ENCODE peak calls at places on chromosomes 11 and 22, in nine cellular contexts. V, F, L, Q, Z, M, I, T and H are unnamed samples.

GRCh38 chr11:68008381-68009337 is 1.5 kb upstream of the ALDH3B1 start:
- DNase-seq in V (no peak), F (peak; percentile 76), L (peak; percentile 46), Q (no peak), Z (peak; percentile 85), M (no peak), I (no peak), T (peak; percentile 21), H (no peak)

GRCh38 chr11:47607380-47607779 is 13.2 kb upstream of the C1QTNF4 start:
- DNase-seq in V (peak; percentile 30), F (peak; percentile 81), L (no peak), Q (peak; percentile 72), Z (no peak), M (no peak), I (no peak), T (no peak), H (peak; percentile 87)

GRCh38 chr11:17508306-17508705 is 31.7 kb upstream of the ABCC8 start:
- DNase-seq in V (no peak), F (no peak), L (no peak), Q (no peak), Z (no peak), M (no peak), I (no peak), T (no peak), H (no peak)

GRCh38 chr11:75189911-75190310 is 39.0 kb downstream of the SLCO2B1 start:
- DNase-seq in V (no peak), F (peak; percentile 75), L (no peak), Q (no peak), Z (no peak), M (no peak), I (no peak), T (no peak), H (no peak)

GRCh38 chr11:115930276-115930675 is 426.1 kb upstream of the CADM1 start:
- DNase-seq in V (no peak), F (peak; percentile 62), L (no peak), Q (no peak), Z (no peak), M (no peak), I (no peak), T (no peak), H (no peak)

GRCh38 chr11:86632499-86633269 is 39.7 kb downstream of the ME3 start:
- DNase-seq in V (peak; percentile 93), F (no peak), L (no peak), Q (no peak), Z (no peak), M (no peak), I (no peak), T (peak; percentile 33), H (peak; percentile 99)

GRCh38 chr11:88231894-88232482 is 56.7 kb upstream of the RAB38 start:
- DNase-seq in V (peak; percentile 34), F (no peak), L (no peak), Q (no peak), Z (no peak), M (no peak), I (peak; percentile 17), T (no peak), H (peak; percentile 61)

GRCh38 chr11:19232910-19233503 is 7.7 kb downstream of the E2F8 start:
- DNase-seq in V (peak; percentile 91), F (no peak), L (no peak), Q (no peak), Z (no peak), M (no peak), I (no peak), T (no peak), H (peak; percentile 65)

GRCh38 chr11:66579017-66579606 is 10.7 kb upstream of the CTSF start:
- DNase-seq in V (peak; percentile 56), F (peak; percentile 94), L (peak; percentile 79), Q (peak; percentile 80), Z (peak; percentile 90), M (peak; percentile 86), I (peak; percentile 72), T (peak; percentile 84), H (peak; percentile 65)

GRCh38 chr11:119339581-119340334 is 925 bp downstream of the C1QTNF5 start:
- DNase-seq in V (no peak), F (peak; percentile 91), L (peak; percentile 82), Q (peak; percentile 76), Z (peak; percentile 73), M (peak; percentile 48), I (no peak), T (peak; percentile 74), H (peak; percentile 42)

GRCh38 chr11:115580927-115581680 is 76.9 kb upstream of the CADM1 start:
- DNase-seq in V (peak; percentile 9), F (peak; percentile 84), L (peak; percentile 59), Q (no peak), Z (no peak), M (no peak), I (no peak), T (no peak), H (peak; percentile 35)

GRCh38 chr11:127843483-127844396 is 743.6 kb downstream of the ETS1 start:
- DNase-seq in V (peak; percentile 64), F (peak; percentile 88), L (peak; percentile 84), Q (peak; percentile 38), Z (peak; percentile 70), M (peak; percentile 48), I (peak; percentile 70), T (peak; percentile 37), H (peak; percentile 56)

GRCh38 chr11:102459393-102459792 is 6.8 kb upstream of the TMEM123 start:
- DNase-seq in V (no peak), F (no peak), L (no peak), Q (no peak), Z (no peak), M (no peak), I (no peak), T (no peak), H (no peak)

GRCh38 chr22:33851240-33851639 is 69.0 kb downstream of the LARGE1 start:
- DNase-seq in V (peak; percentile 31), F (no peak), L (no peak), Q (no peak), Z (no peak), M (no peak), I (no peak), T (no peak), H (no peak)

GRCh38 chr11:95698939-95699562 is 90.5 kb downstream of the FAM76B start:
- DNase-seq in V (peak; percentile 93), F (no peak), L (no peak), Q (no peak), Z (no peak), M (no peak), I (no peak), T (no peak), H (no peak)

GRCh38 chr11:43879789-43880639 is 617 bp upstream of the ALKBH3 start:
- DNase-seq in V (no peak), F (no peak), L (no peak), Q (no peak), Z (no peak), M (no peak), I (no peak), T (no peak), H (no peak)

GRCh38 chr22:35915477-35916013 is 113.1 kb downstream of the RBFOX2 start:
- DNase-seq in V (peak; percentile 80), F (no peak), L (no peak), Q (no peak), Z (no peak), M (no peak), I (no peak), T (no peak), H (peak; percentile 79)

DNA sequence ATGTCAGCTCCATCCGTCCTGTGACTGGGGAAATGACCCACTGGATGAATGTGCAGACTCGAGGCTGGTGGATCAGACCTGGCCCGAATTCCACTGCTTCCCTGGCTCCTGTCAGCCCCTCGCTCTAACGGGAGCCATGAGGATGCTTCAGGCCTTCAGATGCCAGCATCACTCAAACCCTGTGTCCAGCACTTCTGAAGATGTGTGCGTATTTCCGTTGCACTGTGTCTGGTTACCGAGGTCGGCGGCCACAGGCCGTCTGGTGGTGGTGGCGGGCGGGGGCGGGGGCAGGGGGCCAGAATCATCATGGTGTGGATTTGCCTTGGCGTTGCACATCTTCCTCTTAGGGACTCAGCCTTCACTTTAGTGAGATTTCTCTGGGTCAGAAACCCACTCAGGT is 13.4 kb downstream of the CRELD2 start:
- DNase-seq in V (no peak), F (no peak), L (no peak), Q (no peak), Z (no peak), M (no peak), I (no peak), T (no peak), H (no peak)
- H3K4me1 ChIP-seq in V (peaks cover 18% of the 10 kb centered on the region), F (peaks cover 13% of the 10 kb centered on the region), L (peaks cover 5% of the 10 kb centered on the region), Q (no peaks in the 10 kb centered on the region), Z (peaks cover 35% of the 10 kb centered on the region), M (peaks cover 42% of the 10 kb centered on the region), I (peaks cover 23% of the 10 kb centered on the region), T (peaks cover 13% of the 10 kb centered on the region), H (peaks cover 16% of the 10 kb centered on the region)

DNA sequence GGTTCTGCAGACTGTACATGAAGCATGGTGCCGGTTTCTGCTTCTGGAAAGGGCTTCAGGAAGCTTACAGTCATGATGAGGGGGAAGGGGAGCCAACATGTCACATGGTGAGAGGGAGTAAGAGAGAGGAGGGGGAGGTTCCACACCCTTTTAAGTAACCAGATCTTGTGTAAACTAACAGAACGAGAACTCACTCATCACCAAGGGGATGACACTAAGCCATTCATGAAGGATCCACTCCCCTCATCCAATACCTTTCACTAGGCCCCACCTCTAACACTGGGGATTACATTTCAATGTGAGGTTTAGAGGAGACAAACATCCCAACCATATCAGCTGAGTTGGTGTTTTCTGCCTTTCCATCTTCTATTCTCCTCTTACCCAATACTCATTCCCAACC is 83.5 kb downstream of the BDNF start:
- DNase-seq in V (no peak), F (no peak), L (no peak), Q (no peak), Z (no peak), M (no peak), I (no peak), T (no peak), H (no peak)
- H3K4me1 ChIP-seq in V (no peaks in the 10 kb centered on the region), F (no peaks in the 10 kb centered on the region), L (no peaks in the 10 kb centered on the region), Q (no peaks in the 10 kb centered on the region), Z (no peaks in the 10 kb centered on the region), M (no peaks in the 10 kb centered on the region), I (no peaks in the 10 kb centered on the region), T (no peaks in the 10 kb centered on the region), H (no peaks in the 10 kb centered on the region)

DNA sequence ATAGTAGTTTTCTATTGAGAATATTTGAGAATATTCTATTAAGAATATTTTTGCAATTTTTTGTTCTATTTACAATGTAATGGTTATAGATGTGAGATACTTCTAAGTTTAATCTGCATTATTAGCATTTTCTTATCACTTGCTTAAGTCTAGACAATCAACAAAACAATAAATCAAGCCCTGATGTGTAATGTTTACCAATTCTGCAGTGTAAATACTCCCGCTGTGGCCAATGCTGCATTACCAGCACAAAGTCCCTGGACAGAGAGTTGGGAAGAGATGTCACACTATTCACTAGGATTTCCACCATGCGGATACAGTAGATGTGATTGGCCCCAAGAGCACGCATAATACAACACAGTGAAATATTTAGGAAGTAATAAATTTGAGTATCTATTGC is 47.6 kb upstream of the GCAT start:
- DNase-seq in V (no peak), F (no peak), L (no peak), Q (no peak), Z (no peak), M (no peak), I (no peak), T (no peak), H (no peak)
- H3K4me1 ChIP-seq in V (peaks cover 31% of the 10 kb centered on the region), F (no peaks in the 10 kb centered on the region), L (no peaks in the 10 kb centered on the region), Q (no peaks in the 10 kb centered on the region), Z (no peaks in the 10 kb centered on the region), M (no peaks in the 10 kb centered on the region), I (no peaks in the 10 kb centered on the region), T (no peaks in the 10 kb centered on the region), H (no peaks in the 10 kb centered on the region)

DNA sequence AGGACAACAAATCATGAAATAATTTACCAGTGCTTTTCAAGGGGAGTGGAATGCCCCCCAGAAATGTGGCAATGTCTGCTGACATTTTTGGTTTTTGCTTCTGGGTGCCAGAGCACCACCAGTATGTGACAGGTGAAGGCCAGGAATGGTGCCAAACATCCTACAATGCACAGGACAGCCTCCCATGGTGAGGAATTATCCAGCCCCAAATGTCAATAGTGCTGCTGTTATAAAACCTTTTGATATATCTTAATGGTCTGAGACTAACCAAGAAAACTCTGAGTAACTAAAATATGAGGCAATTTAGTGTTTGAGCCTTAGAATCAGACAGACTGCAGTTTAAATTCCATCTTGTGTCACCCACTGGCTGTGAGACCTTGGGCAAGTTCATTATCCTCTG is 69.6 kb downstream of the AMBRA1 start:
- DNase-seq in V (no peak), F (no peak), L (no peak), Q (no peak), Z (no peak), M (no peak), I (no peak), T (no peak), H (no peak)
- H3K4me1 ChIP-seq in V (peaks cover 17% of the 10 kb centered on the region), F (peaks cover 12% of the 10 kb centered on the region), L (no peaks in the 10 kb centered on the region), Q (no peaks in the 10 kb centered on the region), Z (no peaks in the 10 kb centered on the region), M (peaks cover 6% of the 10 kb centered on the region), I (no peaks in the 10 kb centered on the region), T (peaks cover 3% of the 10 kb centered on the region), H (peaks cover 5% of the 10 kb centered on the region)